ENCODE peak calls at places on chromosomes 3 and 15, in ten cellular contexts. V is stimulated activated CD4-positive, alpha-beta T cell treated with anti-CD3 and anti-CD28 coated beads, Interleukin-15, amount 100 ng/mL, for 1 hour; M is nucleus accumbens; E is SJSA1; W is posterior cingulate gyrus; N is AML-193; Y is ELF-1; J is trophoblast cell; U is activated CD8-positive, alpha-beta memory T cell treated with anti-CD3 and anti-CD28 coated beads, Interleukin-2, amount 50 U/mL, for 4 hours; H is GM12865. I is an unnamed sample.

GRCh38 chr3:27141668-27142067 is 227.5 kb downstream of the NEK10 start:
- DNase-seq in W (no peak), Y (no peak), E (no peak), U (no peak), V (no peak), H (peak; percentile 4), J (no peak), M (no peak), N (peak; percentile 15), I (no peak)

GRCh38 chr15:67935244-67935643 is 95.4 kb upstream of the RNU6-1 start:
- DNase-seq in N (no peak), J (no peak), M (no peak), E (no peak), H (no peak), U (no peak), W (no peak), Y (no peak), V (no peak), I (no peak)

GRCh38 chr3:8576436-8576835 is 68.2 kb downstream of the SSUH2 start:
- DNase-seq in W (no peak), U (no peak), J (no peak), E (no peak), V (no peak), H (no peak), Y (no peak), N (no peak), M (no peak), I (no peak)

GRCh38 chr3:45140392-45140791 is 5.8 kb downstream of the CDCP1 start:
- DNase-seq in Y (no peak), W (no peak), E (peak; percentile 52), U (no peak), J (no peak), H (no peak), V (no peak), M (no peak), N (no peak), I (no peak)

GRCh38 chr3:76429536-76430177 is 610.2 kb upstream of the ROBO2 start:
- DNase-seq in M (no peak), V (no peak), E (no peak), Y (no peak), N (no peak), W (no peak), H (no peak), J (no peak), U (no peak), I (no peak)

GRCh38 chr3:194671511-194671899 is 486 bp downstream of the LSG1 start:
- DNase-seq in W (no peak), N (peak; percentile 74), E (no peak), H (peak; percentile 53), U (no peak), M (no peak), Y (no peak), J (peak; percentile 63), V (no peak), I (no peak)

GRCh38 chr3:113153499-113154107 is 57.8 kb upstream of the BOC start:
- DNase-seq in M (no peak), V (no peak), W (no peak), U (no peak), E (no peak), Y (no peak), J (peak; percentile 21), H (peak; percentile 44), N (no peak), I (no peak)

GRCh38 chr15:64010719-64011118 is 35.6 kb downstream of the DAPK2 start:
- DNase-seq in E (peak; percentile 83), J (peak; percentile 18), W (peak; percentile 23), U (peak; percentile 83), Y (no peak), V (peak; percentile 70), H (peak; percentile 98), M (no peak), N (peak; percentile 84), I (no peak)